ENCODE peak calls at places on chromosomes 12 and 14, in ten cellular contexts. D is HT1080; P is COR-L47; W is IMR-90; B is astrocyte; J is B cell; F is aorta; I is activated CD4-positive, CD25-positive, alpha-beta regulatory T cell; A is ACHN; G is AG08395. O is an unnamed sample.

GRCh38 chr14:105993814-105994213 is 467.4 kb downstream of the TMEM121 start:
- DNase-seq in D (no peak), P (no peak), W (no peak), B (no peak), J (no peak), F (no peak), I (no peak), A (no peak), G (no peak), O (no peak)

GRCh38 chr12:31524791-31525495 is 66.0 kb downstream of the DENND5B start:
- DNase-seq in D (peak; percentile 86), P (no peak), W (peak; percentile 79), B (peak; percentile 82), J (no peak), F (no peak), I (no peak), A (no peak), G (no peak), O (no peak)

GRCh38 chr12:60967128-60967527 is 1293.1 kb upstream of the USP15 start:
- DNase-seq in D (no peak), P (no peak), W (no peak), B (no peak), J (no peak), F (no peak), I (no peak), A (no peak), G (no peak), O (no peak)

GRCh38 chr14:28542040-28542439 is 224.5 kb upstream of the FOXG1 start:
- DNase-seq in D (no peak), P (no peak), W (no peak), B (peak; percentile 22), J (no peak), F (no peak), I (no peak), A (no peak), G (no peak), O (no peak)

GRCh38 chr14:68401320-68401719 is 391.5 kb downstream of the ZFP36L1 start:
- DNase-seq in D (no peak), P (no peak), W (peak; percentile 34), B (no peak), J (no peak), F (no peak), I (no peak), A (no peak), G (no peak), O (no peak)

GRCh38 chr14:44453433-44454171 is 53.5 kb downstream of the FSCB start:
- DNase-seq in D (peak; percentile 47), P (no peak), W (no peak), B (no peak), J (no peak), F (no peak), I (no peak), A (no peak), G (no peak), O (no peak)

GRCh38 chr14:94144765-94145164 is 15.4 kb upstream of the IFI27L2 start:
- DNase-seq in D (no peak), P (no peak), W (no peak), B (no peak), J (no peak), F (no peak), I (no peak), A (no peak), G (no peak), O (no peak)

GRCh38 chr12:13851828-13852227 is 129.6 kb downstream of the GRIN2B start:
- DNase-seq in D (no peak), P (peak; percentile 48), W (no peak), B (no peak), J (no peak), F (no peak), I (no peak), A (no peak), G (no peak), O (no peak)

GRCh38 chr14:38616959-38617358 is 361.1 kb upstream of the CLEC14A start:
- DNase-seq in D (no peak), P (peak; percentile 37), W (peak; percentile 7), B (no peak), J (no peak), F (no peak), I (no peak), A (no peak), G (no peak), O (no peak)

GRCh38 chr14:105324080-105324778 is 9.7 kb downstream of the PACS2 start:
- DNase-seq in D (no peak), P (no peak), W (no peak), B (no peak), J (no peak), F (no peak), I (no peak), A (no peak), G (peak; percentile 34), O (no peak)

GRCh38 chr14:28681681-28682080 is 84.9 kb upstream of the FOXG1 start:
- DNase-seq in D (no peak), P (no peak), W (no peak), B (no peak), J (no peak), F (no peak), I (no peak), A (no peak), G (no peak), O (no peak)

GRCh38 chr12:122943196-122943595 is 23.1 kb downstream of the ABCB9 start:
- DNase-seq in D (peak; percentile 52), P (no peak), W (peak; percentile 30), B (no peak), J (no peak), F (no peak), I (no peak), A (no peak), G (no peak), O (no peak)

GRCh38 chr14:25394356-25394755 is 344.4 kb upstream of the STXBP6 start:
- DNase-seq in D (no peak), P (peak; percentile 9), W (no peak), B (no peak), J (no peak), F (no peak), I (no peak), A (no peak), G (no peak), O (no peak)

GRCh38 chr12:52335598-52336262 is 14.5 kb upstream of the KRT83 start:
- DNase-seq in D (no peak), P (peak; percentile 94), W (no peak), B (no peak), J (no peak), F (peak; percentile 59), I (no peak), A (no peak), G (no peak), O (no peak)

GRCh38 chr12:67986632-67987031 is 2.6 kb upstream of the IFNG-AS1 start:
- DNase-seq in D (no peak), P (no peak), W (peak; percentile 15), B (no peak), J (no peak), F (no peak), I (no peak), A (no peak), G (no peak), O (no peak)

GRCh38 chr12:8572507-8572906 is 31.8 kb upstream of the CLEC4E start:
- DNase-seq in D (no peak), P (no peak), W (no peak), B (no peak), J (no peak), F (no peak), I (no peak), A (no peak), G (no peak), O (no peak)

GRCh38 chr12:3185260-3185870 is 108.2 kb downstream of the TSPAN9 start:
- DNase-seq in D (no peak), P (no peak), W (no peak), B (peak; percentile 37), J (no peak), F (peak; percentile 89), I (no peak), A (no peak), G (no peak), O (no peak)

GRCh38 chr12:30622509-30622908 is 73.2 kb downstream of the IPO8 start:
- DNase-seq in D (peak; percentile 77), P (no peak), W (peak; percentile 73), B (peak; percentile 61), J (no peak), F (no peak), I (no peak), A (no peak), G (peak; percentile 57), O (no peak)

GRCh38 chr14:80996049-80996901 is 40.9 kb downstream of the TSHR start:
- DNase-seq in D (peak; percentile 71), P (peak; percentile 67), W (peak; percentile 84), B (peak; percentile 65), J (peak; percentile 26), F (no peak), I (no peak), A (peak; percentile 70), G (peak; percentile 88), O (no peak)

GRCh38 chr12:96131230-96131788 is 62.9 kb upstream of the ELK3 start:
- DNase-seq in D (no peak), P (no peak), W (no peak), B (no peak), J (no peak), F (no peak), I (no peak), A (no peak), G (no peak), O (no peak)

GRCh38 chr12:122023339-122024131 is 1.9 kb downstream of the BCL7A start:
- DNase-seq in D (peak; percentile 49), P (peak; percentile 47), W (peak; percentile 70), B (peak; percentile 54), J (peak; percentile 74), F (peak; percentile 93), I (no peak), A (peak; percentile 69), G (peak; percentile 90), O (no peak)

GRCh38 chr14:99518441-99519346 is 37.5 kb downstream of the CCNK start:
- DNase-seq in D (peak; percentile 68), P (peak; percentile 72), W (peak; percentile 32), B (no peak), J (peak; percentile 86), F (peak; percentile 91), I (peak; percentile 85), A (peak; percentile 53), G (peak; percentile 81), O (peak; percentile 7)

GRCh38 chr12:129064201-129064881 is 211.1 kb downstream of the GLT1D1 start:
- DNase-seq in D (no peak), P (no peak), W (no peak), B (no peak), J (no peak), F (no peak), I (no peak), A (no peak), G (no peak), O (no peak)

GRCh38 chr14:57632649-57633048 is 139.0 kb upstream of the CCDC198 start:
- DNase-seq in D (no peak), P (no peak), W (no peak), B (no peak), J (no peak), F (no peak), I (no peak), A (no peak), G (no peak), O (no peak)

GRCh38 chr12:43210437-43211197 is 341.4 kb downstream of the ADAMTS20 start:
- DNase-seq in D (peak; percentile 60), P (no peak), W (peak; percentile 67), B (peak; percentile 92), J (peak; percentile 21), F (no peak), I (no peak), A (no peak), G (peak; percentile 18), O (no peak)

GRCh38 chr12:52390739-52391617 is 5.5 kb upstream of the KRT84 start:
- DNase-seq in D (peak; percentile 22), P (peak; percentile 17), W (peak; percentile 13), B (no peak), J (no peak), F (peak; percentile 70), I (no peak), A (peak; percentile 47), G (peak; percentile 57), O (no peak)

GRCh38 chr14:71242237-71242748 is 335.0 kb downstream of the PCNX1 start:
- DNase-seq in D (no peak), P (no peak), W (peak; percentile 78), B (peak; percentile 80), J (no peak), F (peak; percentile 77), I (no peak), A (no peak), G (peak; percentile 78), O (no peak)

GRCh38 chr12:27474344-27474743 is 27.8 kb downstream of the SMCO2 start:
- DNase-seq in D (peak; percentile 91), P (no peak), W (peak; percentile 85), B (peak; percentile 88), J (no peak), F (no peak), I (no peak), A (peak; percentile 79), G (peak; percentile 79), O (no peak)

O was measured in NCI-H1048.